ENCODE peak calls at places on chromosome 14, in nine cellular contexts. One of them, this sample, is unnamed.

GRCh38 chr14:22547309-22547947 is 41.6 kb downstream of the DAD1 start:
- DNase-seq in GM23338: no peak
- DNase-seq in astrocyte: no peak
- DNase-seq in fibroblast of lung: no peak
- DNase-seq in hepatocyte: no peak
- DNase-seq in neural progenitor cell: no peak
- DNase-seq in DND-41: no peak
- DNase-seq in keratinocyte: no peak
- DNase-seq in GM12878: no peak
- DNase-seq in this sample: no peak

GRCh38 chr14:101520621-101521305 is 40.5 kb upstream of the DIO3 start:
- DNase-seq in GM23338: no peak
- DNase-seq in astrocyte: peak
- DNase-seq in fibroblast of lung: peak
- DNase-seq in hepatocyte: no peak
- DNase-seq in neural progenitor cell: no peak
- DNase-seq in DND-41: no peak
- DNase-seq in keratinocyte: no peak
- DNase-seq in GM12878: no peak
- DNase-seq in this sample: no peak

GRCh38 chr14:31449971-31450610 is 7.2 kb downstream of the DTD2 start:
- DNase-seq in GM23338: peak
- DNase-seq in astrocyte: peak
- DNase-seq in fibroblast of lung: peak
- DNase-seq in hepatocyte: peak
- DNase-seq in neural progenitor cell: peak
- DNase-seq in DND-41: no peak
- DNase-seq in keratinocyte: no peak
- DNase-seq in GM12878: no peak
- DNase-seq in this sample: peak

GRCh38 chr14:66284346-66284745 is 201.8 kb upstream of the CCDC196 start:
- DNase-seq in GM23338: no peak
- DNase-seq in astrocyte: peak
- DNase-seq in fibroblast of lung: no peak
- DNase-seq in hepatocyte: peak
- DNase-seq in neural progenitor cell: no peak
- DNase-seq in DND-41: no peak
- DNase-seq in keratinocyte: no peak
- DNase-seq in GM12878: no peak
- DNase-seq in this sample: no peak

GRCh38 chr14:22557846-22558220 is 31.2 kb downstream of the DAD1 start:
- DNase-seq in GM23338: no peak
- DNase-seq in astrocyte: no peak
- DNase-seq in fibroblast of lung: no peak
- DNase-seq in hepatocyte: no peak
- DNase-seq in neural progenitor cell: no peak
- DNase-seq in DND-41: no peak
- DNase-seq in keratinocyte: no peak
- DNase-seq in GM12878: no peak
- DNase-seq in this sample: no peak

GRCh38 chr14:46053221-46053620 is 598.4 kb downstream of the RPL10L start:
- DNase-seq in GM23338: no peak
- DNase-seq in astrocyte: no peak
- DNase-seq in fibroblast of lung: peak
- DNase-seq in hepatocyte: no peak
- DNase-seq in neural progenitor cell: no peak
- DNase-seq in DND-41: no peak
- DNase-seq in keratinocyte: no peak
- DNase-seq in GM12878: no peak
- DNase-seq in this sample: no peak

GRCh38 chr14:98752660-98753059 is 519.3 kb downstream of the BCL11B start:
- DNase-seq in GM23338: no peak
- DNase-seq in astrocyte: no peak
- DNase-seq in fibroblast of lung: no peak
- DNase-seq in hepatocyte: no peak
- DNase-seq in neural progenitor cell: no peak
- DNase-seq in DND-41: no peak
- DNase-seq in keratinocyte: no peak
- DNase-seq in GM12878: no peak
- DNase-seq in this sample: no peak

GRCh38 chr14:87052646-87053225 is 940.2 kb downstream of the GALC start:
- DNase-seq in GM23338: no peak
- DNase-seq in astrocyte: no peak
- DNase-seq in fibroblast of lung: no peak
- DNase-seq in hepatocyte: no peak
- DNase-seq in neural progenitor cell: no peak
- DNase-seq in DND-41: no peak
- DNase-seq in keratinocyte: no peak
- DNase-seq in GM12878: no peak
- DNase-seq in this sample: no peak

GRCh38 chr14:68939893-68940613 is 39.0 kb downstream of the ACTN1 start:
- DNase-seq in GM23338: peak
- DNase-seq in astrocyte: peak
- DNase-seq in fibroblast of lung: peak
- DNase-seq in hepatocyte: peak
- DNase-seq in neural progenitor cell: peak
- DNase-seq in DND-41: no peak
- DNase-seq in keratinocyte: no peak
- DNase-seq in GM12878: no peak
- DNase-seq in this sample: peak

GRCh38 chr14:35295845-35296161 is 3.6 kb downstream of the PSMA6 start:
- DNase-seq in GM23338: no peak
- DNase-seq in astrocyte: no peak
- DNase-seq in fibroblast of lung: no peak
- DNase-seq in hepatocyte: no peak
- DNase-seq in neural progenitor cell: no peak
- DNase-seq in DND-41: no peak
- DNase-seq in keratinocyte: no peak
- DNase-seq in GM12878: no peak
- DNase-seq in this sample: no peak

GRCh38 chr14:36300337-36300736 is 20.1 kb downstream of the MBIP start:
- DNase-seq in GM23338: no peak
- DNase-seq in astrocyte: peak
- DNase-seq in fibroblast of lung: peak
- DNase-seq in hepatocyte: no peak
- DNase-seq in neural progenitor cell: no peak
- DNase-seq in DND-41: no peak
- DNase-seq in keratinocyte: no peak
- DNase-seq in GM12878: peak
- DNase-seq in this sample: no peak

GRCh38 chr14:28571636-28572035 is 195.0 kb upstream of the FOXG1 start:
- DNase-seq in GM23338: no peak
- DNase-seq in astrocyte: peak
- DNase-seq in fibroblast of lung: peak
- DNase-seq in hepatocyte: no peak
- DNase-seq in neural progenitor cell: no peak
- DNase-seq in DND-41: no peak
- DNase-seq in keratinocyte: no peak
- DNase-seq in GM12878: no peak
- DNase-seq in this sample: no peak

GRCh38 chr14:90986510-90986909 is 73.9 kb downstream of the RPS6KA5 start:
- DNase-seq in GM23338: peak
- DNase-seq in astrocyte: no peak
- DNase-seq in fibroblast of lung: no peak
- DNase-seq in hepatocyte: no peak
- DNase-seq in neural progenitor cell: no peak
- DNase-seq in DND-41: no peak
- DNase-seq in keratinocyte: peak
- DNase-seq in GM12878: no peak
- DNase-seq in this sample: no peak

GRCh38 chr14:49971156-49972141 is 78.6 kb downstream of the ARF6 start:
- DNase-seq in GM23338: no peak
- DNase-seq in astrocyte: no peak
- DNase-seq in fibroblast of lung: peak
- DNase-seq in hepatocyte: no peak
- DNase-seq in neural progenitor cell: no peak
- DNase-seq in DND-41: no peak
- DNase-seq in keratinocyte: no peak
- DNase-seq in GM12878: peak
- DNase-seq in this sample: peak

GRCh38 chr14:91115986-91116385 is 2.1 kb downstream of the DGLUCY start:
- DNase-seq in GM23338: no peak
- DNase-seq in astrocyte: no peak
- DNase-seq in fibroblast of lung: peak
- DNase-seq in hepatocyte: no peak
- DNase-seq in neural progenitor cell: no peak
- DNase-seq in DND-41: no peak
- DNase-seq in keratinocyte: no peak
- DNase-seq in GM12878: no peak
- DNase-seq in this sample: peak

GRCh38 chr14:52694761-52695480 is 437 bp downstream of the ERO1A start:
- DNase-seq in GM23338: peak
- DNase-seq in astrocyte: peak
- DNase-seq in fibroblast of lung: peak
- DNase-seq in hepatocyte: peak
- DNase-seq in neural progenitor cell: peak
- DNase-seq in DND-41: peak
- DNase-seq in keratinocyte: no peak
- DNase-seq in GM12878: peak
- DNase-seq in this sample: peak

GRCh38 chr14:60250318-60251035 is 1.5 kb downstream of the PPM1A start:
- DNase-seq in GM23338: peak
- DNase-seq in astrocyte: peak
- DNase-seq in fibroblast of lung: peak
- DNase-seq in hepatocyte: peak
- DNase-seq in neural progenitor cell: peak
- DNase-seq in DND-41: no peak
- DNase-seq in keratinocyte: no peak
- DNase-seq in GM12878: no peak
- DNase-seq in this sample: peak

GRCh38 chr14:64879635-64880381 is at the start of gene SPTB:
- DNase-seq in GM23338: peak
- DNase-seq in astrocyte: no peak
- DNase-seq in fibroblast of lung: no peak
- DNase-seq in hepatocyte: peak
- DNase-seq in neural progenitor cell: peak
- DNase-seq in DND-41: peak
- DNase-seq in keratinocyte: no peak
- DNase-seq in GM12878: no peak
- DNase-seq in this sample: peak
- TF ChIP-seq EZH2 in GM23338: peak
- TF ChIP-seq EZH2 in astrocyte: no peak
- TF ChIP-seq EZH2 in fibroblast of lung: no peak
- TF ChIP-seq EZH2 in hepatocyte: no peak
- TF ChIP-seq EZH2 in neural progenitor cell: no peak
- TF ChIP-seq EZH2 in DND-41: peak
- TF ChIP-seq EZH2 in keratinocyte: no peak
- TF ChIP-seq EZH2 in GM12878: no peak
- TF ChIP-seq EZH2 in this sample: no peak

DNA sequence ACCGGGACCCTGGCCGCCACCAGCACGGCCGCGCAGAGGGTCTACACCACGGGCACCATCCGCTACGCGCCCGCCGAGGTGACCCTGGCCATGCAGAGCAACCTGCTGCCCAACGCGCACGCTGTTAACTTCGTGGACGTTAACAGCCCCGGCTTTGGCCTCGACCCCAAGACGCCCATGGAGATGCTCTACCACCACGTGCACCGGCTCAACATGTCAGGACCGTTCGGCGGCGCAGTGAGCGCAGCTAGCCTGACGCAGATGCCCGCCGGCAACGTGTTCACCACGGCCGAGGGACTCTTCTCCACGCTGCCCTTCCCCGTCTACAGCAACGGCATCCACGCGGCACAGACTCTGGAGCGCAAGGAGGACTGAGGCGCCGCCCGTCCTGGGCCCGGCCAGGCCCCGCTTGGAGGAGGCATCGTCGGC is 150.1 kb downstream of the EGLN3 start:
- DNase-seq in GM23338: peak
- DNase-seq in astrocyte: no peak
- DNase-seq in fibroblast of lung: no peak
- DNase-seq in hepatocyte: no peak
- DNase-seq in neural progenitor cell: no peak
- DNase-seq in DND-41: no peak
- DNase-seq in keratinocyte: no peak
- DNase-seq in GM12878: no peak
- DNase-seq in this sample: no peak
- TF ChIP-seq EZH2 in GM23338: no peak
- TF ChIP-seq EZH2 in astrocyte: no peak
- TF ChIP-seq EZH2 in fibroblast of lung: peak
- TF ChIP-seq EZH2 in hepatocyte: no peak
- TF ChIP-seq EZH2 in neural progenitor cell: no peak
- TF ChIP-seq EZH2 in DND-41: no peak
- TF ChIP-seq EZH2 in keratinocyte: no peak
- TF ChIP-seq EZH2 in GM12878: no peak
- TF ChIP-seq EZH2 in this sample: no peak

DNA sequence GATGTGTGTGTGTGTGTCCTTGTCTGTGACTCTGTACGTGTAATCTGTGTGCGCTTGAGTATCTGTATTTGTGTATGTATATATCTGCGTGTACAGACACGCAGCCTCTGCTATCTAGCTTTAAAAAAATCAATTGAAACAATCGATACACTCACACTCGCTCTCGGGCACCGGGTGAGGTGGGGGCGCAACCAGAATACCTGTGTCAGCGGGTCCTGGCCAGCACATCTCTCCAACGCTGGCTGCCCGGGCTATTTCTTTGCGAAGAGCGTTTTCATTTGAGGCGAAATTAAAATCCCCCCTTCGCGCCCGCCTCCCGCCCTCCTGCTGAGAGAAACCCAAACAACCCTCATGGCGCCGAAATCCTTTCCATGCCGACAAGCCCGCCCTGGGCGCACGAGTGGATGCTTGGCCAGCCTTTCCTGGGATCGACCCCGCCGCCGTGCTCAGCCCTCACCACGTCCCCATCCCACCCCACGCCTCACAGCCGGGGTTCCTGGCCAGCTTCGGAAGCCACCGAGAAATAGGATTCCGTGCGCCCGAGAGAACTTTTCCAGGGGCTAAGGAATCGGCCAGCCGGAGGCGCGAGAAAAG is 1.2 kb downstream of the ZDHHC22 start:
- DNase-seq in GM23338: no peak
- DNase-seq in astrocyte: no peak
- DNase-seq in fibroblast of lung: no peak
- DNase-seq in hepatocyte: no peak
- DNase-seq in neural progenitor cell: peak
- DNase-seq in DND-41: no peak
- DNase-seq in keratinocyte: no peak
- DNase-seq in GM12878: no peak
- DNase-seq in this sample: peak
- TF ChIP-seq EZH2 in GM23338: no peak
- TF ChIP-seq EZH2 in astrocyte: no peak
- TF ChIP-seq EZH2 in fibroblast of lung: peak
- TF ChIP-seq EZH2 in hepatocyte: peak
- TF ChIP-seq EZH2 in neural progenitor cell: peak
- TF ChIP-seq EZH2 in DND-41: no peak
- TF ChIP-seq EZH2 in keratinocyte: no peak
- TF ChIP-seq EZH2 in GM12878: no peak
- TF ChIP-seq EZH2 in this sample: no peak

DNA sequence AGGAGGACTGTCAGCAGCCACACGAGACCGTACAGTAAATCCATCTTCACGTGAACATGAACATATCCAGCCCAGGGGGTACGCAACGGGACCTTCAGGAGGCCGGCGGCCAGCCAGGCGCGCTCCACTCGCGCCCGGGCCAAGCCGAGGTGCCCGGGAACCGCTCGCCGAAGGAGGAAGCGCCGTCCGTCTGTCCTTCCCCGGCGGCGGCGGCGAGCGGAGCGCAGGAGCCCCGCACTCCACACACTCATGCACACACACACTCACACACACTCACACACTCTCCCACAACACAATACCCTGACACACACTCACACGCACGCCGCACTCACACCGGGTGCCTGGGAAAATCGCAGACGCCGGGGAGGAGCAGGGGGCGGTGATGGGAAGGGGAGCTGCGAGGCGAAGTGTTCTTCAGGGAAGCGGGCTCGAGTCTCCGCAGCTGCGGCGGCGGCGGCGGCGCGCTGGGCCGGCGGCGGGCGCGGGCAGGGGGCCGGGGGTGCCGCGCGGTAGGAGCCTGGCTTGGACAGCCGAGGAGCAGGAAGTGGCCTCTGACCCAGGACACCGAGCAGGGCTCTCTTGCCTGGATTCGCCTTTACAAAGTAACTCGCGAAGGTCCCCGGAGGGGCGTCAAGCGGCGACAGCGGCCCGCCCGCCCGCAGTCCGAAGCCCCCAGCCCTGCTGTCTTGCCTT is 713 bp downstream of the MDGA2 start:
- DNase-seq in GM23338: peak
- DNase-seq in astrocyte: no peak
- DNase-seq in fibroblast of lung: no peak
- DNase-seq in hepatocyte: peak
- DNase-seq in neural progenitor cell: peak
- DNase-seq in DND-41: no peak
- DNase-seq in keratinocyte: no peak
- DNase-seq in GM12878: no peak
- DNase-seq in this sample: peak
- TF ChIP-seq EZH2 in GM23338: peak
- TF ChIP-seq EZH2 in astrocyte: no peak
- TF ChIP-seq EZH2 in fibroblast of lung: no peak
- TF ChIP-seq EZH2 in hepatocyte: peak
- TF ChIP-seq EZH2 in neural progenitor cell: peak
- TF ChIP-seq EZH2 in DND-41: no peak
- TF ChIP-seq EZH2 in keratinocyte: peak
- TF ChIP-seq EZH2 in GM12878: no peak
- TF ChIP-seq EZH2 in this sample: peak